ENCODE peak calls at places on chromosomes 16 and 17, in five cellular contexts. K is GM23248; N is AG10803; L is RWPE2; I is CD4-positive, CD25-positive, alpha-beta regulatory T cell. Z is an unnamed sample.

GRCh38 chr17:10447035-10447931 is 22.1 kb downstream of the MYH4 start:
- DNase-seq in L (no peak), N (no peak), I (no peak), K (no peak), Z (no peak)

GRCh38 chr17:51050291-51051033 is 70.2 kb downstream of the SPAG9 start:
- DNase-seq in N (no peak), L (no peak), I (no peak), K (peak), Z (no peak)

GRCh38 chr17:56890906-56891674 is 22.8 kb downstream of the TRIM25 start:
- DNase-seq in I (no peak), L (no peak), K (no peak), N (no peak), Z (no peak)

GRCh38 chr16:84883301-84883700 is 63.5 kb downstream of the CRISPLD2 start:
- DNase-seq in L (no peak), K (peak), I (no peak), N (peak), Z (no peak)

GRCh38 chr16:77938913-77939312 is 83.4 kb upstream of the CLEC3A start:
- DNase-seq in N (no peak), L (no peak), K (no peak), I (no peak), Z (no peak)

GRCh38 chr16:79825002-79825401 is 224.5 kb upstream of the MAF start:
- DNase-seq in L (no peak), N (no peak), I (no peak), K (no peak), Z (no peak)

GRCh38 chr17:2259769-2260536 is 43.6 kb downstream of the SMG6 start:
- DNase-seq in K (peak), I (peak), N (peak), L (no peak), Z (no peak)

GRCh38 chr17:17055286-17056166 is 13.3 kb downstream of the MPRIP start:
- DNase-seq in N (peak), L (no peak), I (no peak), K (peak), Z (no peak)

GRCh38 chr16:60271382-60272180 is 1537.5 kb upstream of the GOT2 start:
- DNase-seq in K (no peak), I (no peak), L (no peak), N (no peak), Z (no peak)

GRCh38 chr17:21358682-21359482 is 17.3 kb upstream of the KCNJ12 start:
- DNase-seq in L (no peak), I (no peak), K (peak), N (peak), Z (no peak)

GRCh38 chr17:39235555-39236221 is 9.9 kb upstream of the STAC2 start:
- DNase-seq in L (no peak), I (peak), K (peak), N (peak), Z (no peak)

GRCh38 chr17:9274119-9274445 is 252.8 kb downstream of the NTN1 start:
- DNase-seq in I (no peak), L (no peak), K (no peak), N (no peak), Z (no peak)

GRCh38 chr17:77482375-77483127 is 341.8 kb downstream of the SEC14L1 start:
- DNase-seq in L (no peak), K (no peak), N (no peak), I (no peak), Z (no peak)

GRCh38 chr16:23420011-23420410 is 33.0 kb downstream of the COG7 start:
- DNase-seq in L (no peak), K (no peak), N (peak), I (no peak), Z (no peak)

GRCh38 chr17:2580641-2581040 is 12.8 kb upstream of the PAFAH1B1 start:
- DNase-seq in N (no peak), K (peak), L (no peak), I (no peak), Z (no peak)

GRCh38 chr16:17590711-17591654 is 120.2 kb upstream of the XYLT1 start:
- DNase-seq in N (peak), I (no peak), L (no peak), K (peak), Z (no peak)

GRCh38 chr16:53091508-53092211 is 36.9 kb downstream of the CHD9 start:
- DNase-seq in N (peak), L (no peak), K (peak), I (no peak), Z (peak)
- H3K4me3 ChIP-seq in N (peak), L (no peak), K (peak), I (no peak), Z (peak)

GRCh38 chr17:33750943-33751701 is 458.0 kb upstream of the ASIC2 start:
- DNase-seq in K (peak), L (no peak), N (peak), I (peak), Z (peak)
- H3K4me3 ChIP-seq in K (peak), L (no peak), N (peak), I (peak), Z (no peak)

GRCh38 chr17:34255381-34255732 is 272 bp downstream of the CCL2 start:
- DNase-seq in I (no peak), L (no peak), K (peak), N (no peak), Z (no peak)

GRCh38 chr17:34254146-34254545 is 939 bp upstream of the CCL2 start:
- DNase-seq in I (no peak), L (no peak), N (peak), K (peak), Z (peak)

GRCh38 chr17:34255841-34256240 is 756 bp downstream of the CCL2 start:
- DNase-seq in L (no peak), N (no peak), K (no peak), I (no peak), Z (no peak)

GRCh38 chr17:34252890-34253525 is 2.1 kb upstream of the CCL2 start:
- DNase-seq in L (no peak), K (peak), I (no peak), N (peak), Z (no peak)

DNA sequence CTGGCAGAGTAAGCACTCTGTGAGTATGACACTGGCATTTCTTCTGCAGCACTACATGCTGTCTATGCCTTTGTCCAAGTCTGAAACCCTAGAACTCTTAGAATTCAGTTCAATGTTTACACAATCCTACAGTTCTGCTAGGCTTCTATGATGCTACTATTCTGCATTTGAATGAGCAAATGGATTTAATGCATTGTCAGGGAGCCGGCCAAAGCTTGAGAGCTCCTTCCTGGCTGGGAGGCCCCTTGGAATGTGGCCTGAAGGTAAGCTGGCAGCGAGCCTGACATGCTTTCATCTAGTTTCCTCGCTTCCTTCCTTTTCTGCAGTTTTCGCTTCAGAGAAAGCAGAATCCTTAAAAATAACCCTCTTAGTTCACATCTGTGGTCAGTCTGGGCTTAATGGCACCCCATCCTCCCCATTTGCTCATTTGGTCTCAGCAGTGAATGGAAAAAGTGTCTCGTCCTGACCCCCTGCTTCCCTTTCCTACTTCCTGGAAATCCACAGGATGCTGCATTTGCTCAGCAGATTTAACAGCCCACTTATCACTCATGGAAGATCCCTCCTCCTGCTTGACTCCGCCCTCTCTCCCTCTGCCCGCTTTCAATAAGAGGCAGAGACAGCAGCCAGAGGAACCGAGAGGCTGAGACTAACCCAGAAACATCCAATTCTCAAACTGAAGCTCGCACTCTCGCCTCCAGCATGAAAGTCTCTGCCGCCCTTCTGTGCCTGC is at the start of gene CCL2:
- DNase-seq in N (peak), K (peak), I (no peak), L (no peak), Z (peak)
- H3K4me3 ChIP-seq in N (peak), K (peak), I (no peak), L (no peak), Z (peak)

GRCh38 chr16:71412270-71413160 is 29.3 kb downstream of the TLE7 start:
- DNase-seq in I (peak), N (peak), L (no peak), K (peak), Z (peak)
- H3K4me3 ChIP-seq in I (no peak), N (no peak), L (no peak), K (no peak), Z (no peak)

DNA sequence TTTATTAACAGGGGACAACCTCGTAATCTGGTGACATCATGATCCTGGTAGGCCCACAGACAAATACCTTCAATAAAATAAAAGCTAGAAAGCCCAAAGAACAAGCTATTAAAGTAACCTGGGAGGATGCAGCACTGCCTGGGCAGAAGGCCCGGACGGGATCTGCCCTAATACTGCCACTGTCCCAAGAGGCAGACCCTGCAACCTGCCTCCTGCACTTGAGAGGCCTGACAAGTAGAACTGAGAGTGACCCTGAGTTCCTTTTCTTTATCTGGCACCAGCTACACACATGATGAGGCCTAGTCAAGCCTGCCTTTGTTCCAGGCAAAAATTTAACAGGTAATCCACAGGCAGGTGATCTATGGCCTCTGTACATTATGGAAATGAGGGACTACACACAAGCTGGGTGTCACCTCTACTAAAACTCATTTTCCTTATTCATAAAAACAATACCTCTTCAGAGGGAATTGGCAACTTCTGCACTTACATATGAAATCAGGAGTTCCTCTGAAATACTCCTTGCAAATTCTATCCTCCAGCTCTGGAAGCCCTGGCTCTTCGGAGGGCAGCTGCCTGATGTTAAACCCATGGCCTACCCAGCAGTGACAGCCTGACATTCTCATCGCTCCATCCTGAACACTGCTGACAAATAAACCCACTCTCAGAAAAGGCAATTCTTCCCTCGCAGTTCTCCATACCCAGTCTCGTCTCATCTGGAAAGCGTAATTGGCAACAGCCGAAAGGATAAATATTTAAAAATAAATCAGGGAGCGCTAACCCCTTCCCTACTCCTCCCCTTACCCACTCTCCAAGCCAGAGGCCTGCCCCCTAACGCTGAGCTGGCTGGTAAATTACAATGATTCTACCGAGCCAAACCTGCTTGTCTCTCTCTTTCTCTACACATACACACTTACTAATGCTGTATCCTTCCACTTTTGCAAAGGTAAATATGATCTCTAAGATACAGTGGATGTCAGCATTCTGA is 2.5 kb upstream of the ZFHX3 start:
- DNase-seq in L (no peak), K (no peak), I (no peak), N (no peak), Z (no peak)
- H3K4me3 ChIP-seq in L (no peak), K (no peak), I (no peak), N (no peak), Z (no peak)

GRCh38 chr16:2689968-2690830 is 7.9 kb downstream of the KCTD5 start:
- DNase-seq in L (peak), N (no peak), K (no peak), I (no peak), Z (no peak)

GRCh38 chr16:2690852-2691251 is 8.5 kb downstream of the KCTD5 start:
- DNase-seq in L (no peak), N (no peak), I (no peak), K (no peak), Z (no peak)

GRCh38 chr16:2691491-2692248 is 9.3 kb downstream of the KCTD5 start:
- DNase-seq in N (no peak), K (no peak), I (no peak), L (peak), Z (no peak)

GRCh38 chr16:2692948-2693651 is 10.8 kb downstream of the KCTD5 start:
- DNase-seq in K (no peak), I (no peak), L (peak), N (no peak), Z (peak)

DNA sequence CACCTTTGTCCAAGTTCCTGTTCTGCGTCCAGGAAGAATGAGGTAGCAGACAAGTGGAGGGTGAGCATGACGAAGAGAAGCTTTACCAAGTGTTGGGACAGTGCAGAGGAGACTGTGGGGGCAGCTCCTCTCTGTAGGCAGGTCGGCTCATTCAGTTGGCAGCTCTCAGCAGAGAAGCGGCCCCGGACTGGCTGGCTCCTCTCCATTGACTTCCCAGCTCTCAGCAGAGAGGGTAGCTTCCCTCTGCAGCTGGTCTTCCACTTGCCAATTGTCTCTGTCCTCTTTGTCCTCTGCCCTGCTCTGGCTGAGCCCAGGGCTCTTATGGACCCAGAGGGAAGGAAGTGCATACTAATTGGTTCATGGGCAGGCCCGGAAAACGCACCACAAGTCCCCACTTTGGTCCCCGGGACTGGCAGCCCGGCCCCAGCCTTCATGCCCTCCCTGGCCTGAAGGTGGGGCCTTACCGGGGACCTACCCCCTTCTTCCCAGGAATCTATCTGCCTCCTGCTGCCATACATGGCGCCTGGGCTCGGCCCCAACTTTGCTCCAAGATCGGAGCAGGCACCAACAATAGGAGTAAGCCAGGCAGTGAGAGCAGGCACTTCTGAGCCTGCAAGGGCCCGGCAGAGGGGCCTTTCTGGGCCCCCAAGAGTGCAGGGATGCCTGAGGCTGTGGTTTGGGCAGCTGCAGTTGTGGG is 10.1 kb downstream of the KCTD5 start:
- DNase-seq in L (peak), N (no peak), K (no peak), I (no peak), Z (no peak)
- H3K4me3 ChIP-seq in L (no peak), N (no peak), K (no peak), I (no peak), Z (no peak)

GRCh38 chr16:69404275-69404805 is 18.5 kb upstream of the TERF2 start:
- DNase-seq in N (peak), K (peak), L (no peak), I (no peak), Z (no peak)
- H3K4me3 ChIP-seq in N (no peak), K (no peak), L (no peak), I (no peak), Z (no peak)

GRCh38 chr16:56384074-56384721 is 41.1 kb downstream of the AMFR start:
- DNase-seq in L (no peak), K (no peak), N (no peak), I (no peak), Z (no peak)

GRCh38 chr16:56388209-56388608 is 37.1 kb downstream of the AMFR start:
- DNase-seq in I (no peak), N (peak), K (peak), L (no peak), Z (no peak)

DNA sequence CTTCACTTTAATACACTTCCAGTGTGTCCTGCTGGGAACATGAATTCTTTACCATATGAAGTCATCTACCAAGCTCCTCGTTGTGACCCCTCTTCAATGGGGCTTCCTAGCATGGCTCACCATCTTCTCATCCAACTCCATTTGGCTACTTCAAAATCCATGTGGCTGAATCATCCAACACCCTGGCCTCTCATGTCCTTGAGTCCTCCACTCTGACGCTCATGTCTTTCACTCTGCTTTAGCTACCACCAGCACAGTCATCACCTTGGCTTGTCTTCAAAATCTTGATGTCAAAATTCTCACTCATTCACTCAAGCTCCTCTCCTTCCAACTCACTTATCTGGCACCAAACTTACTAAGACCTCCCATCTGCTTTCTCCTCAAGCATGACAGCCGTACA is 35.8 kb downstream of the AMFR start:
- DNase-seq in L (no peak), K (peak), I (no peak), N (peak), Z (peak)
- H3K4me3 ChIP-seq in L (no peak), K (peak), I (no peak), N (no peak), Z (no peak)

GRCh38 chr17:7218166-7218565 is 1.5 kb downstream of the DLG4 start:
- DNase-seq in I (no peak), L (no peak), K (no peak), N (no peak), Z (no peak)
- H3K4me3 ChIP-seq in I (no peak), L (peak), K (peak), N (peak), Z (peak)

Z was measured in skeletal muscle cell.